ENCODE peak calls at places on chromosomes 6 and 20, in five cellular contexts. D is BJ, X is posterior vena cava, K is astrocyte of the cerebellum, W is C1 segment of cervical spinal cord. R is an unnamed sample.

GRCh38 chr20:47887064-47887463 is 101.8 kb upstream of the SULF2 start:
- DNase-seq in D (no peak), X (peak; percentile 67), K (no peak), W (no peak), R (no peak)

GRCh38 chr20:36927704-36928103 is 23.8 kb downstream of the SAMHD1 start:
- DNase-seq in D (no peak), X (no peak), K (no peak), W (no peak), R (no peak)

GRCh38 chr6:55794136-55794812 is 81.1 kb downstream of the BMP5 start:
- DNase-seq in D (peak; percentile 42), X (no peak), K (peak; percentile 28), W (no peak), R (no peak)

GRCh38 chr6:9514146-9514545 is 900.7 kb downstream of the TFAP2A start:
- DNase-seq in D (no peak), X (no peak), K (no peak), W (no peak), R (no peak)

GRCh38 chr6:3740551-3741476 is 10.7 kb downstream of the PXDC1 start:
- DNase-seq in D (no peak), X (no peak), K (no peak), W (no peak), R (no peak)

GRCh38 chr20:47412073-47412472 is 55.6 kb upstream of the ZMYND8 start:
- DNase-seq in D (no peak), X (no peak), K (no peak), W (no peak), R (no peak)

GRCh38 chr6:5781966-5782556 is 224.7 kb downstream of the NRN1 start:
- DNase-seq in D (no peak), X (no peak), K (no peak), W (no peak), R (no peak)

GRCh38 chr6:38509713-38510112 is 130.0 kb downstream of the BTBD9 start:
- DNase-seq in D (no peak), X (no peak), K (peak; percentile 83), W (no peak), R (no peak)

GRCh38 chr20:38209054-38209675 is 44.1 kb upstream of the TGM2 start:
- DNase-seq in D (no peak), X (peak; percentile 83), K (no peak), W (no peak), R (no peak)